ENCODE peak calls at places on chromosomes 16 and 17, in four cellular contexts. One of them, this sample, is unnamed.

GRCh38 chr16:88195911-88196465 is 186.8 kb upstream of the ZNF469 start:
- DNase-seq in transverse colon: no peak
- DNase-seq in adrenal gland: no peak
- DNase-seq in cardiac fibroblast: no peak
- DNase-seq in this sample: no peak

GRCh38 chr16:52976539-52977167 is 76.0 kb downstream of the CHD9NB start:
- DNase-seq in transverse colon: no peak
- DNase-seq in cardiac fibroblast: peak
- DNase-seq in adrenal gland: no peak
- DNase-seq in this sample: peak

GRCh38 chr17:42325026-42325425 is 36.7 kb downstream of the STAT5A start:
- DNase-seq in cardiac fibroblast: peak
- DNase-seq in adrenal gland: peak
- DNase-seq in transverse colon: no peak
- DNase-seq in this sample: peak

GRCh38 chr17:75205793-75206163 is 299 bp downstream of the NUP85 start:
- DNase-seq in cardiac fibroblast: no peak
- DNase-seq in adrenal gland: no peak
- DNase-seq in transverse colon: no peak
- DNase-seq in this sample: no peak

GRCh38 chr17:45225964-45226530 is 4.4 kb downstream of the FMNL1 start:
- DNase-seq in adrenal gland: peak
- DNase-seq in cardiac fibroblast: no peak
- DNase-seq in transverse colon: peak
- DNase-seq in this sample: no peak

GRCh38 chr17:17512866-17513265 is 16.7 kb upstream of the RASD1 start:
- DNase-seq in cardiac fibroblast: no peak
- DNase-seq in transverse colon: no peak
- DNase-seq in adrenal gland: no peak
- DNase-seq in this sample: no peak

GRCh38 chr17:61307905-61308886 is 91.4 kb upstream of the TBX2 start:
- DNase-seq in transverse colon: no peak
- DNase-seq in adrenal gland: peak
- DNase-seq in cardiac fibroblast: peak
- DNase-seq in this sample: peak

GRCh38 chr17:78168906-78169793 is 769 bp downstream of the SYNGR2 start:
- DNase-seq in transverse colon: peak
- DNase-seq in cardiac fibroblast: peak
- DNase-seq in adrenal gland: peak
- DNase-seq in this sample: peak

GRCh38 chr17:56793947-56794346 is 39.8 kb downstream of the C17orf67 start:
- DNase-seq in transverse colon: no peak
- DNase-seq in cardiac fibroblast: no peak
- DNase-seq in adrenal gland: no peak
- DNase-seq in this sample: no peak

GRCh38 chr17:4796550-4796915 is 569 bp downstream of the PSMB6 start:
- DNase-seq in adrenal gland: no peak
- DNase-seq in transverse colon: peak
- DNase-seq in cardiac fibroblast: peak
- DNase-seq in this sample: peak

GRCh38 chr17:31388770-31389672 is 2.5 kb upstream of the RAB11FIP4 start:
- DNase-seq in transverse colon: no peak
- DNase-seq in adrenal gland: peak
- DNase-seq in cardiac fibroblast: peak
- DNase-seq in this sample: peak

GRCh38 chr17:20284018-20284417 is 183.3 kb downstream of the LGALS9B start:
- DNase-seq in transverse colon: no peak
- DNase-seq in adrenal gland: no peak
- DNase-seq in cardiac fibroblast: no peak
- DNase-seq in this sample: no peak

GRCh38 chr16:87956169-87956770 is 5.0 kb downstream of the BANP start:
- DNase-seq in transverse colon: peak
- DNase-seq in adrenal gland: peak
- DNase-seq in cardiac fibroblast: peak
- DNase-seq in this sample: no peak

GRCh38 chr17:69812240-69812837 is 262.7 kb upstream of the KCNJ16 start:
- DNase-seq in adrenal gland: no peak
- DNase-seq in transverse colon: no peak
- DNase-seq in cardiac fibroblast: no peak
- DNase-seq in this sample: peak

GRCh38 chr17:43790311-43790940 is 10.2 kb downstream of the CFAP97D1 start:
- DNase-seq in transverse colon: no peak
- DNase-seq in adrenal gland: no peak
- DNase-seq in cardiac fibroblast: no peak
- DNase-seq in this sample: peak

GRCh38 chr16:75193265-75193650 is 13.7 kb downstream of the CTRB2 start:
- DNase-seq in transverse colon: no peak
- DNase-seq in adrenal gland: no peak
- DNase-seq in cardiac fibroblast: no peak
- DNase-seq in this sample: no peak

GRCh38 chr16:48123104-48123788 is 32.5 kb downstream of the ABCC12 start:
- DNase-seq in cardiac fibroblast: peak
- DNase-seq in transverse colon: no peak
- DNase-seq in adrenal gland: peak
- DNase-seq in this sample: peak

GRCh38 chr16:14284930-14285541 is 213.9 kb downstream of the MRTFB start:
- DNase-seq in adrenal gland: peak
- DNase-seq in transverse colon: peak
- DNase-seq in cardiac fibroblast: peak
- DNase-seq in this sample: peak

GRCh38 chr17:32913593-32913992 is 14.4 kb upstream of the TMEM98 start:
- DNase-seq in transverse colon: no peak
- DNase-seq in cardiac fibroblast: no peak
- DNase-seq in adrenal gland: no peak
- DNase-seq in this sample: no peak

GRCh38 chr17:2070241-2071023 is 15.5 kb downstream of the HIC1 start:
- DNase-seq in transverse colon: no peak
- DNase-seq in adrenal gland: no peak
- DNase-seq in cardiac fibroblast: no peak
- DNase-seq in this sample: no peak

GRCh38 chr16:89217388-89218191 is at the start of gene ZNF778:
- DNase-seq in transverse colon: peak
- DNase-seq in cardiac fibroblast: peak
- DNase-seq in adrenal gland: peak
- DNase-seq in this sample: peak

GRCh38 chr17:27400991-27401390 is 55.3 kb upstream of the KSR1 start:
- DNase-seq in adrenal gland: peak
- DNase-seq in cardiac fibroblast: no peak
- DNase-seq in transverse colon: no peak
- DNase-seq in this sample: no peak

GRCh38 chr17:50328926-50329325 is 17.0 kb upstream of the XYLT2 start:
- DNase-seq in cardiac fibroblast: no peak
- DNase-seq in transverse colon: no peak
- DNase-seq in adrenal gland: peak
- DNase-seq in this sample: no peak

GRCh38 chr16:185691-186090 is 5.4 kb downstream of the HBQ1 start:
- DNase-seq in cardiac fibroblast: no peak
- DNase-seq in transverse colon: no peak
- DNase-seq in adrenal gland: no peak
- DNase-seq in this sample: no peak

GRCh38 chr16:87806246-87806607 is 40.4 kb upstream of the KLHDC4 start:
- DNase-seq in adrenal gland: no peak
- DNase-seq in cardiac fibroblast: no peak
- DNase-seq in transverse colon: peak
- DNase-seq in this sample: peak

GRCh38 chr17:45749831-45750335 is 34.2 kb upstream of the CRHR1 start:
- DNase-seq in adrenal gland: no peak
- DNase-seq in transverse colon: no peak
- DNase-seq in cardiac fibroblast: no peak
- DNase-seq in this sample: no peak

GRCh38 chr16:89599451-89599858 is 14.0 kb upstream of the DPEP1 start:
- DNase-seq in transverse colon: peak
- DNase-seq in adrenal gland: no peak
- DNase-seq in cardiac fibroblast: no peak
- DNase-seq in this sample: peak

GRCh38 chr16:80577485-80578280 is 36.9 kb downstream of the DYNLRB2 start:
- DNase-seq in transverse colon: no peak
- DNase-seq in cardiac fibroblast: no peak
- DNase-seq in adrenal gland: no peak
- DNase-seq in this sample: no peak

DNA sequence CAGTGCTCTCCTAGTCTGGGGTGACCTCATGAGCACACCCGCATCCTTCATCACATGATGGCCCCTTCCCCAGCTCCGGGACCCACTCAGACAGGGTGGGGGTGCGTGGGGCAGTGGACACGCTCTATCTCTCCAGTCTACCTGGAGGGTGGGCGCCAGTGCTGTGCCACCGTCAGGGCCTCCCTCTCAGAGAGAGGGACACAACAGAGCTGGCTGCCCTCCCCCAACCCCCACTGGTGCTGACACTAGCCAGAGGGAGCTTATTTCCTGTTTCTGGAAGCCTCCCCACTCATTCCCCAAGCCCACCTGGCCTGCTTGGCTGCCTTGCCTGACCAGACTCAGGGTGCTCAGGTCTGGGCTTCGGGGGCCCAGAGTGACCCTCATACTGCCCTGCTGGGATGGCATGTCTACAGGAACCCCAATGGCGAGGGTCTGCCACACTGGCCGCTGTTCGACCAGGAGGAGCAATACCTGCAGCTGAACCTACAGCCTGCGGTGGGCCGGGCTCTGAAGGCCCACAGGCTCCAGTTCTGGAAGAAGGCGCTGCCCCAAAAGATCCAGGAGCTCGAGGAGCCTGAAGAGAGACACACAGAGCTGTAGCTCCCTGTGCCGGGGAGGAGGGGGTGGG is 8.2 kb downstream of the CES2 start:
- DNase-seq in adrenal gland: no peak
- DNase-seq in cardiac fibroblast: no peak
- DNase-seq in transverse colon: no peak
- DNase-seq in this sample: no peak
- TF ChIP-seq CTCF in adrenal gland: no peak
- TF ChIP-seq CTCF in cardiac fibroblast: no peak
- TF ChIP-seq CTCF in transverse colon: no peak
- TF ChIP-seq CTCF in this sample: no peak

GRCh38 chr17:81445642-81446500 is 50.6 kb downstream of the BAHCC1 start:
- DNase-seq in adrenal gland: no peak
- DNase-seq in cardiac fibroblast: no peak
- DNase-seq in transverse colon: no peak
- DNase-seq in this sample: no peak
- TF ChIP-seq CTCF in adrenal gland: no peak
- TF ChIP-seq CTCF in cardiac fibroblast: no peak
- TF ChIP-seq CTCF in transverse colon: no peak
- TF ChIP-seq CTCF in this sample: no peak

GRCh38 chr16:85612191-85612800 is 826 bp upstream of the GSE1 start:
- DNase-seq in adrenal gland: peak
- DNase-seq in transverse colon: peak
- DNase-seq in cardiac fibroblast: peak
- DNase-seq in this sample: peak
- TF ChIP-seq CTCF in adrenal gland: no peak
- TF ChIP-seq CTCF in transverse colon: peak
- TF ChIP-seq CTCF in cardiac fibroblast: no peak
- TF ChIP-seq CTCF in this sample: no peak

GRCh38 chr16:67100569-67101300 is 9.0 kb upstream of the PHAF1 start:
- DNase-seq in adrenal gland: no peak
- DNase-seq in transverse colon: no peak
- DNase-seq in cardiac fibroblast: peak
- DNase-seq in this sample: no peak
- TF ChIP-seq CTCF in adrenal gland: peak
- TF ChIP-seq CTCF in transverse colon: no peak
- TF ChIP-seq CTCF in cardiac fibroblast: peak
- TF ChIP-seq CTCF in this sample: peak

GRCh38 chr16:29842732-29843346 is 20.2 kb downstream of the CDIPT start:
- DNase-seq in cardiac fibroblast: no peak
- DNase-seq in transverse colon: no peak
- DNase-seq in adrenal gland: no peak
- DNase-seq in this sample: no peak
- TF ChIP-seq CTCF in cardiac fibroblast: no peak
- TF ChIP-seq CTCF in transverse colon: no peak
- TF ChIP-seq CTCF in adrenal gland: no peak
- TF ChIP-seq CTCF in this sample: no peak

This sample was measured in MCF 10A.